ENCODE peak calls at places on chromosomes 2 and 18, in nine cellular contexts. R, H, A, Y, C, T, O, M and P are unnamed samples.
A peak's percentile ranks its signal among the peaks of the same experiment; 100 is the strongest.

GRCh38 chr2:144643537-144644336 is 123.8 kb upstream of the ZEB2 start:
- DNase-seq in M (no peak), T (no peak), H (no peak), O (no peak), R (no peak), A (no peak), Y (no peak), C (no peak), P (no peak)

GRCh38 chr18:2927745-2928144 is 80.9 kb downstream of the EMILIN2 start:
- DNase-seq in T (no peak), Y (no peak), H (no peak), R (no peak), M (no peak), O (no peak), C (no peak), A (no peak), P (no peak)

GRCh38 chr2:69538872-69539548 is 101.8 kb upstream of the NFU1 start:
- DNase-seq in R (no peak), A (no peak), Y (no peak), T (no peak), H (no peak), C (no peak), M (no peak), O (peak; percentile 11), P (no peak)

GRCh38 chr2:74835831-74836674 is 2.1 kb downstream of the HK2 start:
- DNase-seq in H (no peak), O (no peak), Y (peak; percentile 72), T (no peak), C (no peak), A (peak; percentile 53), R (no peak), M (no peak), P (no peak)

GRCh38 chr2:235045336-235045972 is 93.6 kb downstream of the SH3BP4 start:
- DNase-seq in H (no peak), R (no peak), O (peak; percentile 75), Y (no peak), C (no peak), M (no peak), A (no peak), T (no peak), P (no peak)

GRCh38 chr2:101985101-101985792 is 6.5 kb upstream of the IL1R2 start:
- DNase-seq in A (no peak), M (peak; percentile 76), C (no peak), R (no peak), T (no peak), H (no peak), Y (no peak), O (peak; percentile 78), P (no peak)

GRCh38 chr2:96888082-96889011 is 18.5 kb upstream of the SEMA4C start:
- DNase-seq in Y (no peak), M (no peak), H (no peak), R (no peak), T (no peak), C (no peak), O (peak; percentile 89), A (no peak), P (no peak)

GRCh38 chr2:186229265-186229664 is 256.8 kb upstream of the ZC3H15 start:
- DNase-seq in R (no peak), H (no peak), Y (no peak), A (no peak), O (no peak), M (no peak), C (no peak), T (no peak), P (no peak)

GRCh38 chr2:120686511-120687168 is 49.0 kb upstream of the GLI2 start:
- DNase-seq in M (no peak), Y (no peak), H (no peak), T (no peak), O (no peak), R (no peak), A (no peak), C (no peak), P (no peak)

GRCh38 chr2:51387235-51387634 is 355.3 kb upstream of the NRXN1 start:
- DNase-seq in R (no peak), A (peak; percentile 92), H (no peak), C (no peak), M (no peak), Y (no peak), T (no peak), O (no peak), P (no peak)

GRCh38 chr2:208379192-208379591 is 27.4 kb upstream of the PTH2R start:
- DNase-seq in A (no peak), Y (no peak), O (no peak), R (no peak), H (no peak), C (no peak), T (no peak), M (no peak), P (no peak)

GRCh38 chr2:31704561-31705212 is 123.9 kb upstream of the SRD5A2 start:
- DNase-seq in O (no peak), A (no peak), R (no peak), T (no peak), Y (no peak), H (no peak), M (no peak), C (no peak), P (no peak)

GRCh38 chr2:45072064-45072861 is 63.0 kb upstream of the SIX2 start:
- DNase-seq in R (no peak), T (no peak), A (no peak), O (no peak), Y (no peak), H (no peak), C (no peak), M (no peak), P (no peak)

GRCh38 chr2:220664272-220665107 is 907.6 kb downstream of the EPHA4 start:
- DNase-seq in M (no peak), A (peak; percentile 66), C (no peak), R (no peak), T (no peak), Y (no peak), H (no peak), O (no peak), P (no peak)

GRCh38 chr2:121902171-121902591 is 146.7 kb downstream of the TSN start:
- DNase-seq in Y (no peak), A (peak; percentile 6), T (no peak), O (no peak), R (no peak), H (peak; percentile 56), M (no peak), C (no peak), P (no peak)

GRCh38 chr2:18987592-18988073 is 370.8 kb downstream of the OSR1 start:
- DNase-seq in R (no peak), A (peak; percentile 95), C (peak; percentile 63), O (peak; percentile 68), H (peak; percentile 81), Y (peak; percentile 14), M (peak; percentile 68), T (no peak), P (no peak)
- TF ChIP-seq CTCF in R (no peak), A (peak; percentile 44), C (no peak), O (no peak), H (no peak), Y (peak; percentile 31), M (peak; percentile 72), T (no peak), P (no peak)

DNA sequence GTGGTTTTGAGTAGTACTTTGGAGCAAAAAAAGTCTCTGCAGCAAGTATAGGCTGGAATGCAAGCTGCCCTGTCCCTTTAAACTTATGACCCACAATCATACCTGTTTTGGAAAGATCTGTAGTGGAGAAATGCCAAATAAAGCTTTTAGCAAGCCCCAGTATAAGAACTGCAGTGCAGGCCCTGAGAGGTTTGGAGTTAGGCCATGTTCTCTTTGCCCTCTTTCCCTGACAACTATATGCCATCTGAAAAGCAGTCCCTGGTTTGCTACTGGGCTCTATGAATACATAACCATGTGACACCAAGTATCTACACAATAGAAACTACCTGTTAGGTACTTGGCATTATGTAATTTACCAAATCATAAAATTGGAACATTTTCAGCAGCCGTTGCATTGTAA is 267.4 kb upstream of the HNMT start:
- DNase-seq in A (no peak), T (no peak), M (no peak), O (no peak), C (no peak), Y (no peak), H (no peak), R (no peak), P (no peak)
- TF ChIP-seq CTCF in A (no peak), T (no peak), M (no peak), O (no peak), C (no peak), Y (no peak), H (no peak), R (no peak), P (no peak)

GRCh38 chr2:1169291-1169949 is 218.8 kb downstream of the SNTG2 start:
- DNase-seq in T (no peak), Y (peak; percentile 1), R (no peak), C (no peak), O (no peak), A (no peak), H (no peak), M (no peak), P (no peak)
- TF ChIP-seq CTCF in T (no peak), Y (no peak), R (no peak), C (no peak), O (no peak), A (no peak), H (no peak), M (no peak), P (no peak)

DNA sequence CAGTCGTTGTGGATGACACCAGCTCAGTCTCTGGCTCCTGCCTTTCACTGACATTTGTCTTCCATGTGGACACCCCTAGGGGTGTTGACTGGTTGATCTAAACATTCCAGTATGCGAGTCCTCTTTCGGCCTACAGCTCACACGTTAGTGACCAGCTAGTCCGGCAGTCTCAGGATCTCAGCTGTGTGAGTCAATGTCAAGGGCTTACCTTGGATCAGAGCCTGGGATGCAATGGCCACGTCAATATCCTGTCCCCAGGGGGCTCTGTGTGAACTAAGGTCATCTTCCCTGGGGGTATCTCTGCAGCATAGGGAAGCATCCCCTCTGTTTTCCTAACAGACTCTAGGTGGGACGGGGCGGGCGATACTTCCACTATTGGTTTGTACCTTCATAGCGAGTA is 35.1 kb upstream of the YWHAQ start:
- DNase-seq in T (no peak), H (no peak), C (no peak), O (no peak), A (peak; percentile 92), M (no peak), Y (no peak), R (no peak), P (no peak)
- TF ChIP-seq CTCF in T (no peak), H (no peak), C (no peak), O (no peak), A (no peak), M (no peak), Y (no peak), R (no peak), P (no peak)